ENCODE peak calls at places on chromosome 4, in eight cellular contexts. G, Y, R, N, U, L, E and I are unnamed samples.

GRCh38 chr4:86927843-86928395 is 6.9 kb upstream of the AFF1 start:
- DNase-seq in G (no peak), Y (no peak), R (no peak), N (no peak), U (no peak), L (peak; percentile 97), E (no peak), I (no peak)

GRCh38 chr4:108878781-108879180 is 115.9 kb upstream of the ETNPPL start:
- DNase-seq in G (no peak), Y (no peak), R (no peak), N (no peak), U (no peak), L (no peak), E (no peak), I (no peak)

GRCh38 chr4:18227880-18228279 is 206.3 kb upstream of the LCORL start:
- DNase-seq in G (no peak), Y (no peak), R (no peak), N (no peak), U (no peak), L (no peak), E (no peak), I (no peak)

GRCh38 chr4:37279894-37280592 is 35.5 kb downstream of the NWD2 start:
- DNase-seq in G (no peak), Y (no peak), R (no peak), N (no peak), U (no peak), L (no peak), E (no peak), I (no peak)

GRCh38 chr4:165294907-165295306 is 32.6 kb upstream of the MSMO1 start:
- DNase-seq in G (no peak), Y (no peak), R (no peak), N (no peak), U (no peak), L (no peak), E (no peak), I (no peak)

GRCh38 chr4:147546341-147546740 is 65.4 kb downstream of the EDNRA start:
- DNase-seq in G (no peak), Y (no peak), R (no peak), N (no peak), U (no peak), L (peak; percentile 49), E (no peak), I (no peak)

GRCh38 chr4:1516261-1516660 is 110.0 kb upstream of the NKX1-1 start:
- DNase-seq in G (no peak), Y (no peak), R (no peak), N (no peak), U (no peak), L (no peak), E (no peak), I (no peak)

GRCh38 chr4:14317351-14317750 is 684.9 kb upstream of the CPEB2 start:
- DNase-seq in G (no peak), Y (no peak), R (no peak), N (no peak), U (no peak), L (no peak), E (no peak), I (no peak)

GRCh38 chr4:160514126-160514525 is 1411.2 kb downstream of the RAPGEF2 start:
- DNase-seq in G (no peak), Y (no peak), R (no peak), N (no peak), U (no peak), L (no peak), E (no peak), I (no peak)

GRCh38 chr4:5497489-5497888 is 210.9 kb downstream of the EVC2 start:
- DNase-seq in G (no peak), Y (no peak), R (no peak), N (no peak), U (no peak), L (no peak), E (no peak), I (no peak)